ENCODE peak calls at places on chromosomes 3 and 15, in five cellular contexts. N is IMR-90; Y is effector memory CD4-positive, alpha-beta T cell; K is SK-N-SH; T is kidney epithelial cell. R is an unnamed sample.

GRCh38 chr15:36331531-36332275 is 247.7 kb upstream of the CDIN1 start:
- DNase-seq in N (no peak), Y (no peak), K (no peak), T (no peak), R (no peak)

GRCh38 chr3:12992629-12993021 is 80.6 kb downstream of the IQSEC1 start:
- DNase-seq in N (no peak), Y (no peak), K (no peak), T (no peak), R (no peak)

GRCh38 chr3:114880078-114880477 is 267.0 kb downstream of the ZBTB20 start:
- DNase-seq in N (peak; percentile 2), Y (no peak), K (no peak), T (no peak), R (no peak)

GRCh38 chr3:195028877-195029606 is 241.9 kb downstream of the XXYLT1 start:
- DNase-seq in N (no peak), Y (no peak), K (no peak), T (no peak), R (no peak)

GRCh38 chr3:13614607-13615006 is 65.7 kb downstream of the FBLN2 start:
- DNase-seq in N (no peak), Y (no peak), K (no peak), T (no peak), R (no peak)

GRCh38 chr3:189721873-189722665 is 90.9 kb downstream of the TP63 start:
- DNase-seq in N (peak; percentile 18), Y (no peak), K (no peak), T (no peak), R (peak; percentile 43)

GRCh38 chr3:149909923-149910322 is 60.8 kb downstream of the PFN2 start:
- DNase-seq in N (no peak), Y (no peak), K (no peak), T (no peak), R (no peak)

GRCh38 chr15:85579957-85580694 is 199.7 kb downstream of the AKAP13 start:
- DNase-seq in N (no peak), Y (no peak), K (no peak), T (no peak), R (no peak)

GRCh38 chr15:94070341-94071275 is 160.8 kb upstream of the MCTP2 start:
- DNase-seq in N (no peak), Y (no peak), K (no peak), T (peak; percentile 57), R (no peak)

GRCh38 chr3:98404010-98404409 is 13.5 kb downstream of the OR5K3 start:
- DNase-seq in N (no peak), Y (no peak), K (no peak), T (no peak), R (no peak)

GRCh38 chr15:67796196-67796699 is 29.1 kb upstream of the SKOR1 start:
- DNase-seq in N (no peak), Y (no peak), K (no peak), T (no peak), R (no peak)

GRCh38 chr3:193052294-193052693 is 134.6 kb upstream of the MB21D2 start:
- DNase-seq in N (no peak), Y (no peak), K (no peak), T (no peak), R (no peak)

GRCh38 chr15:80834402-80834801 is 55.2 kb downstream of the CEMIP start:
- DNase-seq in N (no peak), Y (no peak), K (no peak), T (no peak), R (no peak)

GRCh38 chr3:64830681-64831080 is 142.9 kb upstream of the ADAMTS9 start:
- DNase-seq in N (no peak), Y (no peak), K (no peak), T (no peak), R (no peak)

GRCh38 chr3:196966526-196967401 is 1.9 kb downstream of the PIGZ start:
- DNase-seq in N (no peak), Y (no peak), K (no peak), T (no peak), R (no peak)

GRCh38 chr3:111616417-111617105 is 21.4 kb upstream of the ZBED2 start:
- DNase-seq in N (peak; percentile 18), Y (peak; percentile 27), K (no peak), T (no peak), R (no peak)

GRCh38 chr3:125143982-125144652 is 68.4 kb downstream of the SLC12A8 start:
- DNase-seq in N (no peak), Y (no peak), K (peak; percentile 59), T (no peak), R (no peak)

GRCh38 chr3:133886031-133886722 is 9.5 kb downstream of the RAB6B start:
- DNase-seq in N (no peak), Y (no peak), K (no peak), T (no peak), R (no peak)

GRCh38 chr3:126351771-126352475 is 5.3 kb downstream of the KLF15 start:
- DNase-seq in N (no peak), Y (no peak), K (no peak), T (no peak), R (peak; percentile 21)

GRCh38 chr15:71080705-71081104 is 34.6 kb upstream of the THSD4 start:
- DNase-seq in N (peak; percentile 96), Y (no peak), K (no peak), T (no peak), R (no peak)

GRCh38 chr3:16993227-16993626 is 108.5 kb downstream of the PLCL2 start:
- DNase-seq in N (peak; percentile 52), Y (no peak), K (no peak), T (peak; percentile 9), R (no peak)

DNA sequence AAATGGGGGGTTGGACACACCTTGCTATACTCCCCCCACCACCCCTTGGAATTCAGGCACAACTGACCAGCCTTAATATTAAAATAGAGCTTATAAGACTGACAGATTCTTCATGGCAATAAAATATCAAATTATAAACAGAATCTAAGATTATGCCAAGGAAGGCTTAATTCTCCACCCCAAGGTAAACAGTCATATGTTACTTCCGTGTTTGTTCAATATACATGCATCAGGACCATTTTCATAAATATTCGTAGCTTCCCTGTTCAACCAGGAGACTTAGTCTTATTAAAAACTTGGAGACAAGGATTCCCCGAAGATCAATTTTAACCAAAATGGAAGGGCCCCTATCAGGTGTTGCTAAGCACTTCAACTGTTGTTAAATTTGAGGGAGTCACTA is 13.3 kb upstream of the EHHADH start:
- DNase-seq in N (no peak), Y (no peak), K (no peak), T (no peak), R (no peak)
- H3K27me3 ChIP-seq in N (peaks cover 4% of the 10 kb centered on the region), Y (no peaks in the 10 kb centered on the region), K (no peaks in the 10 kb centered on the region), T (no peaks in the 10 kb centered on the region), R (no peaks in the 10 kb centered on the region)

DNA sequence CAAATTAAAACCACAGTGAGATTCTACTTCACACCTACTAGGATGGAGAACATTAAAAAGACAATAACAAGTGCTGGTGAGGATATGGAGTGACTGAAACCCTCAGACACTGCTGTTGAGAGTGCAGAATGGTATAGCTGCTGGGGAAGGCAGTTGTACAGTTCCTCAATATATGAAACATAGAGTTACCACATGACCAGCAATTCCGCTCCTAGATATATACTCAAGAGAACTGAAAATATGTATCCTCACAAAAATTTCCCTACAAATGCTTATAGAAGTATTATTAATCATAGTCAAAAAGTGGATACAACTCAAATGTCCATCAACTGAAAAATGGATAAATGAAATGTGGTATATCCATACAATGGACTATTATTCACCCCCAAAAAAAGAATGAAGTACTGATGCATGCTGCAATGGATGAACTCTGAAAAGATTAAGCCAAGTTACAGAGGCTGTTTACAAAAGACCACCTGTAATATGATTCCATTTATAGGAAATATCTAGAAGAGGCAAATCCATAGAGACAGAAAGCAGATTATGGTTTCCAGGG is 164.7 kb upstream of the IGF1R start:
- DNase-seq in N (no peak), Y (no peak), K (no peak), T (no peak), R (no peak)
- H3K27me3 ChIP-seq in N (peaks cover 2% of the 10 kb centered on the region), Y (no peaks in the 10 kb centered on the region), K (no peaks in the 10 kb centered on the region), T (no peaks in the 10 kb centered on the region), R (no peaks in the 10 kb centered on the region)

GRCh38 chr3:128997486-128997885 is 3.6 kb upstream of the CFAP92 start:
- DNase-seq in N (no peak), Y (no peak), K (no peak), T (no peak), R (no peak)

GRCh38 chr3:128995737-128996136 is 1.9 kb upstream of the CFAP92 start:
- DNase-seq in N (no peak), Y (no peak), K (no peak), T (no peak), R (no peak)

GRCh38 chr3:128998532-128998931 is 2.6 kb upstream of the EFCC1 start:
- DNase-seq in N (no peak), Y (no peak), K (no peak), T (no peak), R (no peak)

GRCh38 chr3:128996200-128996599 is 2.3 kb upstream of the CFAP92 start:
- DNase-seq in N (no peak), Y (no peak), K (no peak), T (no peak), R (no peak)

GRCh38 chr3:128996741-128997140 is 2.9 kb upstream of the CFAP92 start:
- DNase-seq in N (no peak), Y (no peak), K (peak; percentile 7), T (no peak), R (no peak)
- H3K27me3 ChIP-seq in N (peaks cover 78% of the 10 kb centered on the region), Y (peaks cover 11% of the 10 kb centered on the region), K (peaks cover 43% of the 10 kb centered on the region), T (peaks cover 57% of the 10 kb centered on the region), R (no peaks in the 10 kb centered on the region)

DNA sequence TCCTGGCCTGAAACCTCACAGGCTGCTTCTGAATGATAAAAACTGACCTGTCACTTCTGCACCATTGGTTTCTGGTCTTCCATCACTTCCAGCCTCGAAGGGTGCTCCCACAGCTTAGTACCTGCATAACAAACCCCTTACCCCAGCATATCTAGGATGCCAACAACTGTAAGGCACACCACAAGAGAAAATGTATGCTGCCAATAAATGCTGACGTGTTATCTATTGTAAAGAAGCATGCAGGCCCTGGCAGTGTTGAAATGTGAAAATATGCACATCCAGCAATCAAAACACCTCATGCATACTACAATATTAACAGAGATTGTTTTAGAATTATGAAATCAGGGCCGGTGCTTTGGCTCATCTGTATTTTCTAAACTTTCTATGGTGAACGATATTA is 242.0 kb upstream of the NSMCE3 start:
- DNase-seq in N (no peak), Y (no peak), K (no peak), T (no peak), R (no peak)
- H3K27me3 ChIP-seq in N (no peaks in the 10 kb centered on the region), Y (no peaks in the 10 kb centered on the region), K (no peaks in the 10 kb centered on the region), T (no peaks in the 10 kb centered on the region), R (no peaks in the 10 kb centered on the region)

DNA sequence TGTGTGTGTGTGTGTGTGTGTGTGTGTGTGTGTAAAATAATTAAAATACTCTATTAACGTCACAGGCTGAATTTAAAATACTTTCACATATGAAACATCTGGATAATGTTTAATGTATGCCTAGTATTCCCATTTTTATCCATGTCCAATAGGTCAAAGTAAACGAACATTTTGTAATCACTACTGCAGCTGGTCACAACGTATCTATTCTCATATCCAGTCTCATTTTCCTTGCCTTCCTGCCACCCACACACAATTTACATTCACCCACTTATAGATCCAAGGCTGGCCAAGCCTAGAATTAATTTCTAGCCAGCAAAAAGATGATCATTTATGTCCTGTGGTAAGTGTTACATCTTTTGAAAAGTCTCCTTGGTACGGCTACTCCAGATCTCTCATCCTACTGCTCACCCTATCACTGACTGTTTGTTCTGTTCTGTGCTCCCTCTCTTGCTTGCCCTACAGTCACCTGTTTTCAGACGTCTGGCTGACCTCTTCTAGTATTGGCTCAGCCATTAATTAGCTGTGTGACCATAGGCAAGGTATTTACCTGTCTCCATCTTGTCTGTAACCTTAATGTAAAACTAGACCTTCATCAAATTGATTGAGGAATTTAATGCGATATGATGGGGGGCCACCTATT is 17.6 kb downstream of the SERPINI2 start:
- DNase-seq in N (no peak), Y (no peak), K (no peak), T (no peak), R (no peak)
- H3K27me3 ChIP-seq in N (no peaks in the 10 kb centered on the region), Y (no peaks in the 10 kb centered on the region), K (peaks cover 3% of the 10 kb centered on the region), T (no peaks in the 10 kb centered on the region), R (no peaks in the 10 kb centered on the region)

R was measured in Caco-2.